ENCODE peak calls at places on chromosomes 12 and 14, in four cellular contexts. M, G, L and Y are unnamed samples.

GRCh38 chr14:87334997-87335675 is 657.8 kb downstream of the GALC start:
- DNase-seq in M (no peak), G (no peak), L (no peak), Y (no peak)

GRCh38 chr14:32417956-32418552 is 89.0 kb downstream of the AKAP6 start:
- DNase-seq in M (no peak), G (no peak), L (no peak), Y (peak)

GRCh38 chr12:100767371-100767770 is 27.2 kb upstream of the ANO4 start:
- DNase-seq in M (no peak), G (no peak), L (no peak), Y (no peak)

GRCh38 chr12:76866726-76867125 is 12.1 kb downstream of the CSRP2 start:
- DNase-seq in M (no peak), G (no peak), L (no peak), Y (no peak)

GRCh38 chr12:93884794-93885460 is 207.8 kb downstream of the CRADD start:
- DNase-seq in M (no peak), G (no peak), L (no peak), Y (no peak)

GRCh38 chr12:108854453-108855283 is 2.7 kb downstream of the SSH1 start:
- DNase-seq in M (no peak), G (no peak), L (no peak), Y (no peak)

GRCh38 chr14:20774258-20774657 is 6.1 kb downstream of the EDDM3B start:
- DNase-seq in M (no peak), G (no peak), L (no peak), Y (no peak)

GRCh38 chr12:100557357-100557756 is 16.1 kb upstream of the GAS2L3 start:
- DNase-seq in M (no peak), G (no peak), L (no peak), Y (no peak)

GRCh38 chr14:89957791-89958190 is 2.1 kb downstream of the TDP1 start:
- DNase-seq in M (no peak), G (no peak), L (no peak), Y (no peak)

GRCh38 chr14:29039171-29039570 is 272.6 kb downstream of the FOXG1 start:
- DNase-seq in M (no peak), G (no peak), L (no peak), Y (no peak)

GRCh38 chr12:53805067-53805466 is 53.3 kb upstream of the CISTR start:
- DNase-seq in M (no peak), G (no peak), L (no peak), Y (no peak)

GRCh38 chr12:2387051-2387834 is 334.5 kb downstream of the CACNA1C start:
- DNase-seq in M (no peak), G (no peak), L (no peak), Y (no peak)

GRCh38 chr14:88868558-88869159 is 44.2 kb downstream of the TTC8 start:
- DNase-seq in M (peak), G (no peak), L (no peak), Y (no peak)

GRCh38 chr14:76672123-76672522 is 89.1 kb upstream of the VASH1 start:
- DNase-seq in M (no peak), G (no peak), L (no peak), Y (no peak)

GRCh38 chr12:100266163-100266801 is 597 bp downstream of the DEPDC4 start:
- DNase-seq in M (no peak), G (no peak), L (no peak), Y (no peak)

GRCh38 chr12:128982134-128982533 is 128.9 kb downstream of the GLT1D1 start:
- DNase-seq in M (no peak), G (no peak), L (no peak), Y (no peak)

GRCh38 chr12:106910202-106910601 is 45.5 kb upstream of the TMEM263 start:
- DNase-seq in M (no peak), G (no peak), L (no peak), Y (no peak)

GRCh38 chr12:50062733-50063452 is 5.5 kb downstream of the ASIC1 start:
- DNase-seq in M (no peak), G (peak), L (peak), Y (no peak)

GRCh38 chr14:39268393-39268792 is 34.7 kb downstream of the MIA2 start:
- DNase-seq in M (peak), G (no peak), L (no peak), Y (no peak)

DNA sequence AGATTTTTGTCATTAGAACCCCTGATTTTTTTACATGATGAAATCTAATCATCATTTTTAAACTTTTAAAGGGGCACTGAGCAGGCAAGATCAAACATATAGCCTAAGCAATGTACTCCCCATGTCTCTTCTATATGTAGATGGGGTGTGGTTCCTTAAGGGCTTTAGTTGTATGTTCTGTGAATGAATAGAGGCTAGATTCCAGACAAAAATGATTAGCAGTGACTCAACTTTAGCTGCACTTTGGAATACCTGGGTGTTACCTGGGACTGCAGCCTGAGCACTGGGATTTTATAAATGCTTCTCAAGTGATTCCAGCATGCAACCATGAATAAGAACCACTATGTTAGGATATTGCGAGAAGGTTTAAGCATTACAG is 256.7 kb upstream of the PLEKHG7 start:
- DNase-seq in M (no peak), G (no peak), L (no peak), Y (no peak)
- H3K27ac ChIP-seq in M (no peak), G (no peak), L (no peak), Y (peak)

DNA sequence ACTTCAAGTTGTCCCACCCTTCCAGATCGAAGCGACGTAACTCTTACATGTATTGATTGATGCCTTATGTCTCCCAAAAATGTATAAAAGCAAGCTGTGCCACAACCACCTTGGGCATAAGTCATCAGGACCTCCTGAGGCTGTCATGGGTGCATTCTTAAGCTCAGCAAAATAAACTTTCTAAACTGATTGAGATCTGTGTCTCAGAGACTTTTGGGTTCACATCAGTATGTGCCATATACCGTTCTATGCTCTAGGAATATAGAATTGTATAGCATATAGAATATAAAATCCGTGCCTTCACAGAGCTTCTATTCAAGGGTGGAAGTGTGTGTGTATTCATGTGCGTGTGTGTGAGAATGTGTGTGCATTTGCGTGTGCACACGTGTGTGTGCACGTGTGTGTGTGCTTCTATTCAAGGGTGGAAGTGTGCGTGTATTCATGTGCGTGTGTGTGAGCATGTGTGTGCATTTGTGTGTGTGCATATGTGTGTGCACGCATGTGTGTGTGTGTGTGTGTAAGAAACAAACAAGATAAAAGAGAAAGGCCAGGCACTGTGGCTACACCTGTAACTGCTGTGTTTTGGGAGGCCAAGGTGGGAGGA is 11.5 kb upstream of the STX2 start:
- DNase-seq in M (no peak), G (no peak), L (no peak), Y (no peak)
- H3K27ac ChIP-seq in M (peak), G (no peak), L (no peak), Y (no peak)

DNA sequence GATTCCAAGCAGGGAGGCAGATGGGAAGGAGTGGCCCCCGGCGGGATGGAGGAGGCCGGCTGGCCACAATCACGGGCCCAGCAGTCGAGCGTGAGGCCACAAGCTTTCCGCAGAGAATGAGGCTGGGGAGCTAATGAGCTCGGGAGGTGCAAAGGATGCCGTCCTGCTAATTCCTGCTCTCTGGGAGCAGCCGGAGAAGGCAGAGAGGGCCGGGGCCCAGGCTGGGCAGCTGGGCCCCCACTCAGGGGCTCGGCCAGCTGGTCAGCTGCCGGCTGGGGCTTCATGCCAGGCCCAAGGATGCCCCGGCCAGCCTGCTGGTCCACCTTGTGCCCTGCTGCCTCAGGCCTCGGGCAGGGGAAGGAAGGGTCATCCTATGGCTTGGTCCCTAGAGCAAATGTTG is 98.2 kb upstream of the LHX5 start:
- DNase-seq in M (no peak), G (no peak), L (no peak), Y (no peak)
- H3K27ac ChIP-seq in M (no peak), G (no peak), L (no peak), Y (no peak)

GRCh38 chr12:75715323-75715644 is 203.9 kb upstream of the KRR1 start:
- DNase-seq in M (no peak), G (no peak), L (no peak), Y (no peak)

GRCh38 chr12:75714462-75715322 is 203.3 kb upstream of the KRR1 start:
- DNase-seq in M (peak), G (no peak), L (no peak), Y (no peak)

GRCh38 chr12:75712223-75712622 is 200.8 kb upstream of the KRR1 start:
- DNase-seq in M (peak), G (no peak), L (no peak), Y (no peak)

GRCh38 chr12:75711276-75711675 is 199.9 kb upstream of the KRR1 start:
- DNase-seq in M (no peak), G (no peak), L (no peak), Y (no peak)

GRCh38 chr12:75713434-75713833 is 202.0 kb upstream of the KRR1 start:
- DNase-seq in M (no peak), G (no peak), L (no peak), Y (no peak)
- H3K27ac ChIP-seq in M (no peak), G (no peak), L (no peak), Y (no peak)

DNA sequence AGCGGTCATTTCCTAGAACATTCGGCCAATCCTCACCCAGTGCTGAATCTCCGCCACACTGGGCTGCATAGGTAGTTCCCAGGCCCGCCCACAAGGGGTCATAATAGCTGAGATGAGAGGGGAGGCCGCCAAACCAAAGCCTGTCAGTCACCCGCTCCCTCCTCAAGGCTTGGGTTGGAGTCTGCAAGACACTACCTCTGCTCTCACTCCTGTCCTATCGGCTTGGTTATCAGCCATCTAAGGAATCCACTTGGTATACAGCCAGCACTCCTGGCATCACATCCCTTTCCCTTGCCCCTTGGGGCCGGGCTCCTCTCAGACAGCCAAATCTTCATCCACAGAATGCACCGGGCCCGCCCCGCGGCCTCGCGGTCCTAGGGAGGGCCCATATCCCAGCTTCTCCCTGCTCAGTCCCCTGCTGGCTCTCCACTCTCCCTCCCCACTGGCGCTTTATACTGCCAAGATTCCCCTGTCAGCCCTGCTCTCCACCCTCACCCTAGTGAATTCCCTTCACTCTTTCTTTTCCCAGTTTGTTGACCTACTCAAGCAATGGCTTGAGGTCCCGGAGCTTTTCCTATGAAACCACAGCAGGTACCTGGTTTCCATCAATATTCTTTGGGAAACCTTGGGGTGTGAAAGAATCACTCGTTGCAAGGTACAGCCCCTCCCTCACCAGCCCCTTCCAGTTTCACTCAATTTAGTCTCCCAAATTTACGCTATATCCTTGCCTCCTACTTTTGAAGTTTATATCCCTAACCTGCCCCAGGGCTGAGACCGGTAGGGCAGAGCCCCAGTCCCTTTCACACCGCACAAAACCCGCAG is 1.5 kb downstream of the IFFO1 start:
- DNase-seq in M (peak), G (peak), L (peak), Y (no peak)
- H3K27ac ChIP-seq in M (peak), G (peak), L (peak), Y (peak)

GRCh38 chr14:65237956-65238355 is 135.6 kb upstream of the MAX start:
- DNase-seq in M (peak), G (no peak), L (no peak), Y (no peak)
- H3K27ac ChIP-seq in M (peak), G (no peak), L (peak), Y (peak)

DNA sequence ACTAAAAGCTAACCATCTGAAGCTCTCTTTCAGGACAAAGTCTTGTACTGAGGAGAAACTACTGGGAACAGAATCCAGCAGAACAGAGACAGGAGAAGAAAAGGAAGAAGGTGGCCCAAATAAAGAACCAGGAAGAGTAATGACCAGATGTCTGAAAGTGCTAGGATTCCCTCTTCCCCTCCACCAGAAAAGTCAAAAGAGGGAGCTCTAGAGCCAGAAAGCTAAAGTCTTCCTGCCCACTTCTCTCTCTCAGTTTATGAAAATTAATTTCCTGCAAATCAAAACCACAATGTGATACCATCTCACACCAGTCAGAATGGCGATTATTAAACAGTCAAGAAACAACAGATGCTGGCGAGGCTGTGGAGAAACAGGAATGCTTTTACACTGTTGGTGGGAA is 47.2 kb downstream of the SPPL3 start:
- DNase-seq in M (no peak), G (no peak), L (no peak), Y (no peak)
- H3K27ac ChIP-seq in M (no peak), G (no peak), L (peak), Y (no peak)

DNA sequence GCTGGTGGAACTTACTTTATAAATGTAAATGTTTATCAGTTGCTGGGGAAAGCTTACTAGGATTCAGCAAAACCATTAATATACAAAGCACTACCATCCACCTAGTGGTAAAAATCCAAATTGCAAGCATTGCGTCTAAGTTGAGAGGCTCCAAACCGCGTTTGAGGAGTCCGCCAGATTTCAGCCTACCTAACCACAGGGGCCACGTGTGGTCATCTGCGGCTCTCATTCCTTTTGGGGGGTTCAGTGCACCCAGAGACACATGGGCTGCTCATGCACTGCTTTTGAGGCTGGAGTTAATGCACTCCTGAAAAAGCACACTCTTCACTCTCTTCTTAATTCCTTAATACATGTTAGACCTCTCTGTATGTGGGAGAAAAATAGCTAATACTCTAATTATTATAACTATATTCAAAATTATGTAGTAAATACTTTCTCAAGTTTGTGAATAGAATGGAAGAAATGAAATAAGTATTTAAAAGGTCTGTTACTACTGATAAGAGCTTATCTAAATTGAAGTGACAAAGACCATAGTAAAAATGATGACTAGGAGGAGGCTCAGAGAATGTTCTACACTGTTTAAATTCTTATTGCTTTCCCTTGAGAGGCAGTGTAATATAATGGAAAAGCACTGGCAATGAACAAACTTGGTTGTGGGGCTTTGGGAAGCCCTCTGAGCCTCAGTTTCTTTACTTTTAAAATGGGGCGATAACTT is 41.4 kb upstream of the MANSC4 start:
- DNase-seq in M (peak), G (no peak), L (no peak), Y (no peak)
- H3K27ac ChIP-seq in M (no peak), G (no peak), L (no peak), Y (no peak)

DNA sequence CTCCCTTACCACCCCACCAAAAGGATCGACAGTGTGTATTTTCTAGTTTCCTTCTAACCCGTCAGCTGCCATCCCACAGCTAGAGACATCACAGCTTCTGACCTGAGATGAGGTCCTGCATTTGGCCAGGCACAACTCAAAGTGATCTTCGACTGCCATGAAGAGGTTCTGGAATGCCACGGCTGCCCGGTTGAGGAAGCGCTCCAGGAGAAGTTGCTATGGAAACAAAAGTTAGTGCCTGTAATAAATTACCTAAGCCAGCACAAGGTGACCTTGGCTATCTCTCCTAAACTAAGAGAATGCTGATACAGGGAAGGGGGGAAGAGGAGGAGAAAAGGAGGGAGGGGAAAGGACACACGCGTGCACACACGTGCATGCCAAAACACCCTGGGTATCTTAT is 18.2 kb downstream of the SPRING1 start:
- DNase-seq in M (no peak), G (no peak), L (no peak), Y (no peak)
- H3K27ac ChIP-seq in M (no peak), G (peak), L (no peak), Y (no peak)